ENCODE peak calls at places on chromosomes 2 and 18, in eight cellular contexts. One of them, this sample, is unnamed.

GRCh38 chr2:127508621-127509034 is 17.7 kb downstream of the IWS1 start:
- DNase-seq in AG04450: peak; percentile 88
- DNase-seq in Panc1: peak; percentile 81
- DNase-seq in fibroblast of villous mesenchyme: peak; percentile 98
- DNase-seq in stomach: peak; percentile 53
- DNase-seq in foreskin fibroblast: peak; percentile 99
- DNase-seq in cardiac fibroblast: peak; percentile 96
- DNase-seq in bronchial epithelial cell: peak; percentile 99
- DNase-seq in this sample: peak; percentile 99

GRCh38 chr2:101998556-101999121 is 6.9 kb downstream of the IL1R2 start:
- DNase-seq in stomach: no peak
- DNase-seq in AG04450: no peak
- DNase-seq in fibroblast of villous mesenchyme: no peak
- DNase-seq in cardiac fibroblast: no peak
- DNase-seq in Panc1: no peak
- DNase-seq in foreskin fibroblast: no peak
- DNase-seq in bronchial epithelial cell: no peak
- DNase-seq in this sample: no peak

GRCh38 chr18:54828290-54828871 is at the start of gene RAB27B:
- DNase-seq in Panc1: no peak
- DNase-seq in fibroblast of villous mesenchyme: peak; percentile 94
- DNase-seq in cardiac fibroblast: peak; percentile 83
- DNase-seq in AG04450: peak; percentile 55
- DNase-seq in foreskin fibroblast: peak; percentile 87
- DNase-seq in bronchial epithelial cell: peak; percentile 95
- DNase-seq in stomach: peak; percentile 88
- DNase-seq in this sample: peak; percentile 53

GRCh38 chr2:101770672-101771071 is 73.2 kb downstream of the MAP4K4 start:
- DNase-seq in stomach: no peak
- DNase-seq in foreskin fibroblast: peak; percentile 67
- DNase-seq in AG04450: no peak
- DNase-seq in bronchial epithelial cell: peak; percentile 57
- DNase-seq in fibroblast of villous mesenchyme: peak; percentile 53
- DNase-seq in cardiac fibroblast: peak; percentile 51
- DNase-seq in Panc1: no peak
- DNase-seq in this sample: no peak

GRCh38 chr2:212398316-212398715 is 140.3 kb downstream of the ERBB4 start:
- DNase-seq in Panc1: no peak
- DNase-seq in AG04450: no peak
- DNase-seq in fibroblast of villous mesenchyme: no peak
- DNase-seq in bronchial epithelial cell: no peak
- DNase-seq in stomach: no peak
- DNase-seq in foreskin fibroblast: no peak
- DNase-seq in cardiac fibroblast: no peak
- DNase-seq in this sample: no peak

GRCh38 chr2:127423476-127423840 is 5.2 kb downstream of the PROC start:
- DNase-seq in AG04450: no peak
- DNase-seq in bronchial epithelial cell: peak; percentile 51
- DNase-seq in cardiac fibroblast: no peak
- DNase-seq in Panc1: no peak
- DNase-seq in foreskin fibroblast: peak; percentile 33
- DNase-seq in fibroblast of villous mesenchyme: no peak
- DNase-seq in stomach: peak; percentile 71
- DNase-seq in this sample: no peak

GRCh38 chr2:8315766-8316165 is 366.1 kb upstream of the ID2 start:
- DNase-seq in Panc1: no peak
- DNase-seq in bronchial epithelial cell: peak; percentile 5
- DNase-seq in AG04450: no peak
- DNase-seq in stomach: no peak
- DNase-seq in foreskin fibroblast: no peak
- DNase-seq in fibroblast of villous mesenchyme: peak; percentile 63
- DNase-seq in cardiac fibroblast: peak; percentile 19
- DNase-seq in this sample: no peak

GRCh38 chr2:164811826-164812225 is 29.8 kb downstream of the COBLL1 start:
- DNase-seq in cardiac fibroblast: no peak
- DNase-seq in bronchial epithelial cell: no peak
- DNase-seq in foreskin fibroblast: no peak
- DNase-seq in fibroblast of villous mesenchyme: no peak
- DNase-seq in AG04450: no peak
- DNase-seq in Panc1: no peak
- DNase-seq in stomach: no peak
- DNase-seq in this sample: no peak

GRCh38 chr2:239393401-239393940 is 7.3 kb downstream of the HDAC4 start:
- DNase-seq in Panc1: no peak
- DNase-seq in stomach: peak; percentile 37
- DNase-seq in cardiac fibroblast: peak; percentile 41
- DNase-seq in bronchial epithelial cell: no peak
- DNase-seq in foreskin fibroblast: peak; percentile 75
- DNase-seq in AG04450: no peak
- DNase-seq in fibroblast of villous mesenchyme: peak; percentile 25
- DNase-seq in this sample: no peak

GRCh38 chr2:233082222-233082933 is 22.2 kb downstream of the INPP5D start:
- DNase-seq in fibroblast of villous mesenchyme: no peak
- DNase-seq in bronchial epithelial cell: no peak
- DNase-seq in Panc1: no peak
- DNase-seq in stomach: no peak
- DNase-seq in AG04450: no peak
- DNase-seq in foreskin fibroblast: no peak
- DNase-seq in cardiac fibroblast: no peak
- DNase-seq in this sample: no peak

GRCh38 chr2:30385327-30385726 is 61.7 kb upstream of the LCLAT1 start:
- DNase-seq in foreskin fibroblast: peak; percentile 66
- DNase-seq in fibroblast of villous mesenchyme: peak; percentile 42
- DNase-seq in bronchial epithelial cell: peak; percentile 14
- DNase-seq in cardiac fibroblast: peak; percentile 51
- DNase-seq in AG04450: no peak
- DNase-seq in Panc1: no peak
- DNase-seq in stomach: no peak
- DNase-seq in this sample: no peak

GRCh38 chr2:8427211-8427610 is 254.6 kb upstream of the ID2 start:
- DNase-seq in AG04450: no peak
- DNase-seq in cardiac fibroblast: no peak
- DNase-seq in Panc1: no peak
- DNase-seq in stomach: no peak
- DNase-seq in bronchial epithelial cell: no peak
- DNase-seq in fibroblast of villous mesenchyme: no peak
- DNase-seq in foreskin fibroblast: no peak
- DNase-seq in this sample: no peak

GRCh38 chr18:79604205-79604912 is 75.2 kb upstream of the CTDP1 start:
- DNase-seq in Panc1: no peak
- DNase-seq in stomach: no peak
- DNase-seq in cardiac fibroblast: no peak
- DNase-seq in fibroblast of villous mesenchyme: no peak
- DNase-seq in bronchial epithelial cell: no peak
- DNase-seq in foreskin fibroblast: no peak
- DNase-seq in AG04450: no peak
- DNase-seq in this sample: no peak

GRCh38 chr2:55581875-55582547 is 35.4 kb downstream of the PPP4R3B start:
- DNase-seq in bronchial epithelial cell: no peak
- DNase-seq in Panc1: no peak
- DNase-seq in foreskin fibroblast: peak; percentile 24
- DNase-seq in AG04450: no peak
- DNase-seq in cardiac fibroblast: peak; percentile 16
- DNase-seq in fibroblast of villous mesenchyme: peak; percentile 20
- DNase-seq in stomach: no peak
- DNase-seq in this sample: peak; percentile 16

DNA sequence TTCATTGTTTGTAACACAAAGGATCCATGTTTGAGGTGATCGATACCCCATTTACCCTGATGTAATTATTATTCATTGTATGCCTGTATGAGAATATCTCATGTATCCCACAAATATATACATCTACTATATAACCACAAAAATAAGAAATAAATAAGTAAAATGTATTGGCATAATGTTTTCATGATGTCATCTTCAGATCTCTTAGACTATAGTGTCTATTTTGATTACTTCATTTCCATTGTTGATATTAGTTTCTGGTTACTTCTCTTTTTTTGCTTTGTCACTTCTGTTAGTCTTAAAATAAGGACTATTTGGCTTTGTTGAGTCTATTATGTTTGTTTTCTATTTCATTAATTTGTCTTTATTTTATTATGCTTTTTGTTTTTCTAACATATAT is 109.7 kb downstream of the SLC39A10 start:
- DNase-seq in fibroblast of villous mesenchyme: no peak
- DNase-seq in AG04450: no peak
- DNase-seq in stomach: no peak
- DNase-seq in foreskin fibroblast: no peak
- DNase-seq in cardiac fibroblast: no peak
- DNase-seq in Panc1: no peak
- DNase-seq in bronchial epithelial cell: no peak
- DNase-seq in this sample: no peak
- H3K4me3 ChIP-seq in fibroblast of villous mesenchyme: no peak overlapping the region
- H3K4me3 ChIP-seq in AG04450: no peak overlapping the region
- H3K4me3 ChIP-seq in stomach: no peak overlapping the region
- H3K4me3 ChIP-seq in foreskin fibroblast: no peak overlapping the region
- H3K4me3 ChIP-seq in cardiac fibroblast: no peak overlapping the region
- H3K4me3 ChIP-seq in Panc1: no peak overlapping the region
- H3K4me3 ChIP-seq in bronchial epithelial cell: no peak overlapping the region
- H3K4me3 ChIP-seq in this sample: no peak overlapping the region

GRCh38 chr2:134772493-134773169 is 53.8 kb upstream of the TMEM163 start:
- DNase-seq in fibroblast of villous mesenchyme: no peak
- DNase-seq in Panc1: no peak
- DNase-seq in bronchial epithelial cell: peak; percentile 76
- DNase-seq in cardiac fibroblast: no peak
- DNase-seq in foreskin fibroblast: no peak
- DNase-seq in AG04450: no peak
- DNase-seq in stomach: peak; percentile 30
- DNase-seq in this sample: no peak

GRCh38 chr2:134773372-134774073 is 54.7 kb upstream of the TMEM163 start:
- DNase-seq in AG04450: no peak
- DNase-seq in fibroblast of villous mesenchyme: no peak
- DNase-seq in Panc1: no peak
- DNase-seq in stomach: peak; percentile 49
- DNase-seq in foreskin fibroblast: no peak
- DNase-seq in bronchial epithelial cell: no peak
- DNase-seq in cardiac fibroblast: peak; percentile 33
- DNase-seq in this sample: no peak

GRCh38 chr2:134774786-134775641 is 56.2 kb upstream of the TMEM163 start:
- DNase-seq in fibroblast of villous mesenchyme: no peak
- DNase-seq in AG04450: no peak
- DNase-seq in cardiac fibroblast: peak; percentile 12
- DNase-seq in foreskin fibroblast: peak; percentile 14
- DNase-seq in stomach: peak; percentile 42
- DNase-seq in bronchial epithelial cell: peak; percentile 89
- DNase-seq in Panc1: no peak
- DNase-seq in this sample: no peak

GRCh38 chr2:134774074-134774742 is 55.4 kb upstream of the TMEM163 start:
- DNase-seq in fibroblast of villous mesenchyme: no peak
- DNase-seq in AG04450: no peak
- DNase-seq in Panc1: no peak
- DNase-seq in cardiac fibroblast: peak; percentile 28
- DNase-seq in bronchial epithelial cell: peak; percentile 65
- DNase-seq in foreskin fibroblast: peak; percentile 3
- DNase-seq in stomach: peak; percentile 50
- DNase-seq in this sample: no peak

GRCh38 chr2:134771313-134771801 is 52.6 kb upstream of the TMEM163 start:
- DNase-seq in fibroblast of villous mesenchyme: no peak
- DNase-seq in cardiac fibroblast: no peak
- DNase-seq in bronchial epithelial cell: peak; percentile 43
- DNase-seq in foreskin fibroblast: no peak
- DNase-seq in Panc1: no peak
- DNase-seq in AG04450: no peak
- DNase-seq in stomach: no peak
- DNase-seq in this sample: no peak
- TF ChIP-seq CTCF in fibroblast of villous mesenchyme: no peak
- TF ChIP-seq CTCF in cardiac fibroblast: no peak
- TF ChIP-seq CTCF in bronchial epithelial cell: no peak
- TF ChIP-seq CTCF in foreskin fibroblast: no peak
- TF ChIP-seq CTCF in Panc1: no peak
- TF ChIP-seq CTCF in AG04450: no peak
- TF ChIP-seq CTCF in stomach: no peak
- TF ChIP-seq CTCF in this sample: no peak

GRCh38 chr18:74171910-74172606 is 23.7 kb downstream of the TIMM21 start:
- DNase-seq in AG04450: no peak
- DNase-seq in foreskin fibroblast: peak; percentile 17
- DNase-seq in stomach: no peak
- DNase-seq in cardiac fibroblast: no peak
- DNase-seq in Panc1: no peak
- DNase-seq in bronchial epithelial cell: no peak
- DNase-seq in fibroblast of villous mesenchyme: peak; percentile 32
- DNase-seq in this sample: no peak

GRCh38 chr18:74175658-74176057 is 27.3 kb downstream of the TIMM21 start:
- DNase-seq in AG04450: no peak
- DNase-seq in foreskin fibroblast: no peak
- DNase-seq in Panc1: no peak
- DNase-seq in fibroblast of villous mesenchyme: no peak
- DNase-seq in bronchial epithelial cell: no peak
- DNase-seq in stomach: no peak
- DNase-seq in cardiac fibroblast: no peak
- DNase-seq in this sample: no peak

GRCh38 chr18:74173434-74173750 is 25.1 kb downstream of the TIMM21 start:
- DNase-seq in bronchial epithelial cell: no peak
- DNase-seq in cardiac fibroblast: no peak
- DNase-seq in fibroblast of villous mesenchyme: no peak
- DNase-seq in stomach: no peak
- DNase-seq in foreskin fibroblast: no peak
- DNase-seq in AG04450: no peak
- DNase-seq in Panc1: no peak
- DNase-seq in this sample: no peak

GRCh38 chr18:74172697-74173433 is 24.5 kb downstream of the TIMM21 start:
- DNase-seq in foreskin fibroblast: no peak
- DNase-seq in fibroblast of villous mesenchyme: no peak
- DNase-seq in Panc1: no peak
- DNase-seq in stomach: no peak
- DNase-seq in AG04450: no peak
- DNase-seq in cardiac fibroblast: no peak
- DNase-seq in bronchial epithelial cell: no peak
- DNase-seq in this sample: no peak
- H3K4me3 ChIP-seq in foreskin fibroblast: no peak overlapping the region
- H3K4me3 ChIP-seq in fibroblast of villous mesenchyme: no peak overlapping the region
- H3K4me3 ChIP-seq in Panc1: peak overlapping the region; percentile 31
- H3K4me3 ChIP-seq in stomach: peak overlapping the region; percentile 40
- H3K4me3 ChIP-seq in AG04450: no peak overlapping the region
- H3K4me3 ChIP-seq in cardiac fibroblast: no peak overlapping the region
- H3K4me3 ChIP-seq in bronchial epithelial cell: no peak overlapping the region
- H3K4me3 ChIP-seq in this sample: no peak overlapping the region

GRCh38 chr2:234403751-234404150 is 93.1 kb downstream of the ARL4C start:
- DNase-seq in foreskin fibroblast: no peak
- DNase-seq in bronchial epithelial cell: no peak
- DNase-seq in fibroblast of villous mesenchyme: no peak
- DNase-seq in AG04450: no peak
- DNase-seq in Panc1: no peak
- DNase-seq in cardiac fibroblast: no peak
- DNase-seq in stomach: no peak
- DNase-seq in this sample: no peak

GRCh38 chr2:234405472-234405871 is 91.4 kb downstream of the ARL4C start:
- DNase-seq in cardiac fibroblast: no peak
- DNase-seq in bronchial epithelial cell: no peak
- DNase-seq in AG04450: no peak
- DNase-seq in Panc1: no peak
- DNase-seq in foreskin fibroblast: no peak
- DNase-seq in stomach: no peak
- DNase-seq in fibroblast of villous mesenchyme: no peak
- DNase-seq in this sample: no peak

GRCh38 chr2:234403074-234403473 is 93.8 kb downstream of the ARL4C start:
- DNase-seq in stomach: no peak
- DNase-seq in cardiac fibroblast: peak; percentile 31
- DNase-seq in Panc1: no peak
- DNase-seq in bronchial epithelial cell: no peak
- DNase-seq in fibroblast of villous mesenchyme: no peak
- DNase-seq in AG04450: no peak
- DNase-seq in foreskin fibroblast: peak; percentile 84
- DNase-seq in this sample: peak; percentile 65

GRCh38 chr2:234404957-234405356 is 91.9 kb downstream of the ARL4C start:
- DNase-seq in stomach: no peak
- DNase-seq in Panc1: no peak
- DNase-seq in foreskin fibroblast: no peak
- DNase-seq in AG04450: no peak
- DNase-seq in bronchial epithelial cell: no peak
- DNase-seq in fibroblast of villous mesenchyme: no peak
- DNase-seq in cardiac fibroblast: no peak
- DNase-seq in this sample: no peak

GRCh38 chr2:234406085-234406484 is 90.8 kb downstream of the ARL4C start:
- DNase-seq in cardiac fibroblast: no peak
- DNase-seq in stomach: no peak
- DNase-seq in bronchial epithelial cell: no peak
- DNase-seq in foreskin fibroblast: no peak
- DNase-seq in Panc1: no peak
- DNase-seq in AG04450: no peak
- DNase-seq in fibroblast of villous mesenchyme: no peak
- DNase-seq in this sample: no peak
- TF ChIP-seq CTCF in cardiac fibroblast: no peak
- TF ChIP-seq CTCF in stomach: no peak
- TF ChIP-seq CTCF in bronchial epithelial cell: no peak
- TF ChIP-seq CTCF in foreskin fibroblast: no peak
- TF ChIP-seq CTCF in Panc1: no peak
- TF ChIP-seq CTCF in AG04450: no peak
- TF ChIP-seq CTCF in fibroblast of villous mesenchyme: peak; percentile 16
- TF ChIP-seq CTCF in this sample: no peak

This sample was measured in AG09309.